ENCODE peak calls at places on chromosome 13, in six cellular contexts. One of them, this sample, is unnamed.

GRCh38 chr13:103288114-103288513 is 221.9 kb upstream of the SLC10A2 start:
- DNase-seq in mesendoderm: no peak
- DNase-seq in neuronal stem cell: no peak
- DNase-seq in H1: no peak
- DNase-seq in IMR-90: no peak
- DNase-seq in mesenchymal stem cell: no peak
- DNase-seq in this sample: no peak

GRCh38 chr13:21673592-21674270 is 2.9 kb downstream of the FGF9 start:
- DNase-seq in H1: no peak
- DNase-seq in neuronal stem cell: peak; percentile 72
- DNase-seq in IMR-90: peak; percentile 36
- DNase-seq in mesenchymal stem cell: peak; percentile 32
- DNase-seq in mesendoderm: peak; percentile 66
- DNase-seq in this sample: peak; percentile 71

GRCh38 chr13:98957731-98958442 is 20.0 kb downstream of the DOCK9 start:
- DNase-seq in H1: no peak
- DNase-seq in mesenchymal stem cell: no peak
- DNase-seq in mesendoderm: no peak
- DNase-seq in IMR-90: no peak
- DNase-seq in neuronal stem cell: no peak
- DNase-seq in this sample: no peak

GRCh38 chr13:23909606-23910005 is 12.3 kb upstream of the C1QTNF9B start:
- DNase-seq in mesenchymal stem cell: no peak
- DNase-seq in IMR-90: no peak
- DNase-seq in neuronal stem cell: no peak
- DNase-seq in mesendoderm: no peak
- DNase-seq in H1: no peak
- DNase-seq in this sample: no peak

GRCh38 chr13:103164239-103164638 is 98.0 kb upstream of the SLC10A2 start:
- DNase-seq in neuronal stem cell: no peak
- DNase-seq in mesendoderm: no peak
- DNase-seq in IMR-90: no peak
- DNase-seq in H1: no peak
- DNase-seq in mesenchymal stem cell: no peak
- DNase-seq in this sample: no peak

GRCh38 chr13:71906438-71906837 is 39.4 kb upstream of the DACH1 start:
- DNase-seq in mesendoderm: no peak
- DNase-seq in mesenchymal stem cell: no peak
- DNase-seq in H1: no peak
- DNase-seq in IMR-90: no peak
- DNase-seq in neuronal stem cell: no peak
- DNase-seq in this sample: no peak

GRCh38 chr13:83907196-83907989 is 25.1 kb upstream of the SLITRK1 start:
- DNase-seq in neuronal stem cell: no peak
- DNase-seq in IMR-90: no peak
- DNase-seq in H1: no peak
- DNase-seq in mesenchymal stem cell: no peak
- DNase-seq in mesendoderm: no peak
- DNase-seq in this sample: no peak

GRCh38 chr13:89363144-89363543 is 1692.0 kb downstream of the SLITRK5 start:
- DNase-seq in H1: no peak
- DNase-seq in neuronal stem cell: no peak
- DNase-seq in mesenchymal stem cell: no peak
- DNase-seq in IMR-90: no peak
- DNase-seq in mesendoderm: no peak
- DNase-seq in this sample: peak; percentile 76

GRCh38 chr13:92589955-92590354 is 636.7 kb upstream of the GPC6 start:
- DNase-seq in mesendoderm: no peak
- DNase-seq in IMR-90: no peak
- DNase-seq in mesenchymal stem cell: no peak
- DNase-seq in neuronal stem cell: no peak
- DNase-seq in H1: no peak
- DNase-seq in this sample: no peak

GRCh38 chr13:106874308-106874707 is 306.4 kb upstream of the ARGLU1 start:
- DNase-seq in neuronal stem cell: no peak
- DNase-seq in mesendoderm: no peak
- DNase-seq in IMR-90: no peak
- DNase-seq in mesenchymal stem cell: no peak
- DNase-seq in H1: no peak
- DNase-seq in this sample: no peak

GRCh38 chr13:20230913-20231838 is 943 bp downstream of the GJB6 start:
- DNase-seq in IMR-90: no peak
- DNase-seq in mesendoderm: peak; percentile 17
- DNase-seq in neuronal stem cell: no peak
- DNase-seq in H1: no peak
- DNase-seq in mesenchymal stem cell: no peak
- DNase-seq in this sample: peak; percentile 54

GRCh38 chr13:40994581-40995230 is 24.4 kb downstream of the ELF1 start:
- DNase-seq in H1: no peak
- DNase-seq in mesendoderm: no peak
- DNase-seq in neuronal stem cell: no peak
- DNase-seq in mesenchymal stem cell: no peak
- DNase-seq in IMR-90: no peak
- DNase-seq in this sample: no peak

GRCh38 chr13:41905600-41906254 is 55.2 kb downstream of the VWA8 start:
- DNase-seq in H1: no peak
- DNase-seq in IMR-90: peak; percentile 48
- DNase-seq in mesenchymal stem cell: peak; percentile 52
- DNase-seq in neuronal stem cell: no peak
- DNase-seq in mesendoderm: peak; percentile 60
- DNase-seq in this sample: no peak

GRCh38 chr13:93227280-93227905 is 786 bp downstream of the GPC6 start:
- DNase-seq in mesenchymal stem cell: peak; percentile 78
- DNase-seq in H1: no peak
- DNase-seq in IMR-90: peak; percentile 52
- DNase-seq in neuronal stem cell: peak; percentile 66
- DNase-seq in mesendoderm: peak; percentile 80
- DNase-seq in this sample: peak; percentile 57

GRCh38 chr13:37448072-37448471 is 150.5 kb downstream of the POSTN start:
- DNase-seq in neuronal stem cell: no peak
- DNase-seq in mesenchymal stem cell: peak; percentile 74
- DNase-seq in H1: no peak
- DNase-seq in IMR-90: peak; percentile 56
- DNase-seq in mesendoderm: no peak
- DNase-seq in this sample: no peak

GRCh38 chr13:113768018-113768905 is 9.2 kb downstream of the TMEM255B start:
- DNase-seq in H1: no peak
- DNase-seq in mesendoderm: no peak
- DNase-seq in mesenchymal stem cell: no peak
- DNase-seq in IMR-90: no peak
- DNase-seq in neuronal stem cell: no peak
- DNase-seq in this sample: no peak

GRCh38 chr13:100333141-100333540 is 244.2 kb downstream of the PCCA start:
- DNase-seq in mesenchymal stem cell: no peak
- DNase-seq in IMR-90: no peak
- DNase-seq in neuronal stem cell: no peak
- DNase-seq in H1: no peak
- DNase-seq in mesendoderm: no peak
- DNase-seq in this sample: no peak

GRCh38 chr13:105159794-105160193 is 1375.7 kb downstream of the EFNB2 start:
- DNase-seq in mesenchymal stem cell: no peak
- DNase-seq in neuronal stem cell: no peak
- DNase-seq in mesendoderm: no peak
- DNase-seq in IMR-90: no peak
- DNase-seq in H1: no peak
- DNase-seq in this sample: no peak

GRCh38 chr13:60837806-60838205 is 440.8 kb downstream of the TDRD3 start:
- DNase-seq in neuronal stem cell: no peak
- DNase-seq in mesendoderm: no peak
- DNase-seq in IMR-90: no peak
- DNase-seq in mesenchymal stem cell: peak; percentile 3
- DNase-seq in H1: no peak
- DNase-seq in this sample: no peak

GRCh38 chr13:95191821-95192220 is 109.4 kb downstream of the ABCC4 start:
- DNase-seq in IMR-90: peak; percentile 74
- DNase-seq in mesendoderm: peak; percentile 82
- DNase-seq in H1: peak; percentile 75
- DNase-seq in mesenchymal stem cell: peak; percentile 83
- DNase-seq in neuronal stem cell: peak; percentile 74
- DNase-seq in this sample: peak; percentile 89

GRCh38 chr13:66427330-66427990 is 802.7 kb downstream of the PCDH9 start:
- DNase-seq in mesendoderm: no peak
- DNase-seq in H1: no peak
- DNase-seq in mesenchymal stem cell: no peak
- DNase-seq in IMR-90: no peak
- DNase-seq in neuronal stem cell: no peak
- DNase-seq in this sample: no peak

GRCh38 chr13:27043013-27043412 is 128.6 kb downstream of the USP12 start:
- DNase-seq in mesenchymal stem cell: peak; percentile 98
- DNase-seq in H1: peak; percentile 19
- DNase-seq in neuronal stem cell: no peak
- DNase-seq in IMR-90: peak; percentile 98
- DNase-seq in mesendoderm: peak; percentile 76
- DNase-seq in this sample: no peak

GRCh38 chr13:18212873-18213272 is 968.8 kb downstream of the TUBA3C start:
- DNase-seq in neuronal stem cell: peak; percentile 32
- DNase-seq in mesenchymal stem cell: peak; percentile 26
- DNase-seq in H1: no peak
- DNase-seq in IMR-90: peak; percentile 1
- DNase-seq in mesendoderm: peak; percentile 63
- DNase-seq in this sample: no peak

GRCh38 chr13:114222461-114222968 is 12.2 kb upstream of the CDC16 start:
- DNase-seq in mesendoderm: no peak
- DNase-seq in neuronal stem cell: no peak
- DNase-seq in IMR-90: peak; percentile 48
- DNase-seq in H1: no peak
- DNase-seq in mesenchymal stem cell: no peak
- DNase-seq in this sample: no peak

GRCh38 chr13:90444232-90444631 is 903.3 kb upstream of the MIR17HG start:
- DNase-seq in neuronal stem cell: no peak
- DNase-seq in IMR-90: no peak
- DNase-seq in mesenchymal stem cell: no peak
- DNase-seq in H1: no peak
- DNase-seq in mesendoderm: no peak
- DNase-seq in this sample: no peak
- H2BK5ac ChIP-seq in neuronal stem cell: no peak overlapping the region
- H2BK5ac ChIP-seq in IMR-90: peak overlapping the region; percentile 93
- H2BK5ac ChIP-seq in mesenchymal stem cell: peak overlapping the region; percentile 54
- H2BK5ac ChIP-seq in H1: no peak overlapping the region
- H2BK5ac ChIP-seq in mesendoderm: no peak overlapping the region
- H2BK5ac ChIP-seq in this sample: no peak overlapping the region

GRCh38 chr13:73171242-73171641 is 112.4 kb downstream of the KLF5 start:
- DNase-seq in mesenchymal stem cell: no peak
- DNase-seq in mesendoderm: no peak
- DNase-seq in H1: no peak
- DNase-seq in neuronal stem cell: no peak
- DNase-seq in IMR-90: no peak
- DNase-seq in this sample: no peak

GRCh38 chr13:73168226-73168992 is 109.6 kb downstream of the KLF5 start:
- DNase-seq in mesenchymal stem cell: peak; percentile 24
- DNase-seq in IMR-90: peak; percentile 45
- DNase-seq in H1: no peak
- DNase-seq in mesendoderm: no peak
- DNase-seq in neuronal stem cell: no peak
- DNase-seq in this sample: no peak

GRCh38 chr13:73167046-73167820 is 108.4 kb downstream of the KLF5 start:
- DNase-seq in neuronal stem cell: no peak
- DNase-seq in mesendoderm: no peak
- DNase-seq in H1: no peak
- DNase-seq in mesenchymal stem cell: no peak
- DNase-seq in IMR-90: no peak
- DNase-seq in this sample: no peak

GRCh38 chr13:73169971-73170370 is 111.2 kb downstream of the KLF5 start:
- DNase-seq in IMR-90: no peak
- DNase-seq in neuronal stem cell: no peak
- DNase-seq in mesenchymal stem cell: no peak
- DNase-seq in H1: no peak
- DNase-seq in mesendoderm: peak; percentile 74
- DNase-seq in this sample: no peak

DNA sequence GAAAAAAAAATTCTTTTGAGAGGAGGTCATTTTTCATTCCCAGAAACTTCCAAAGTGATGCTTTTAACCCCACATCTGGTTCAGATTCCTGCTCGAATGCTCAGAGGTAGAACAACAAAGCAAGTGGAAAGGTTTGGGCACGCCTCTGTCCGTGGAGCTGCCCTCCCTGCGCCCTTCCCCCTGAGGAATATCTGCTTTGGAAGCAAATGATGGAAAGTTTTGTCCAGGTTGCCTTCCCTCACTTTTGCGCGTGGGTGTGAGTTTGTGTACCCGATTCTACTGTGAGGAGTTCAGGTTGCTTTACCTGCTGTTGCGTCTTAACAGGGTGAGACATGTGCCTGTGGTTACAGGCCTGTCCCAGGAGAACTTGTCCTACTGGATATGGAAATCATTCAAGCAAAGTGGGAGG is 110.2 kb downstream of the KLF5 start:
- DNase-seq in mesenchymal stem cell: no peak
- DNase-seq in neuronal stem cell: no peak
- DNase-seq in H1: peak; percentile 29
- DNase-seq in IMR-90: peak; percentile 53
- DNase-seq in mesendoderm: no peak
- DNase-seq in this sample: no peak
- H3K23ac ChIP-seq in mesenchymal stem cell: no peak overlapping the region
- H3K23ac ChIP-seq in neuronal stem cell: no peak overlapping the region
- H3K23ac ChIP-seq in H1: no peak overlapping the region
- H3K23ac ChIP-seq in IMR-90: peak overlapping the region; percentile 5
- H3K23ac ChIP-seq in mesendoderm: no peak overlapping the region
- H3K23ac ChIP-seq in this sample: no peak overlapping the region

DNA sequence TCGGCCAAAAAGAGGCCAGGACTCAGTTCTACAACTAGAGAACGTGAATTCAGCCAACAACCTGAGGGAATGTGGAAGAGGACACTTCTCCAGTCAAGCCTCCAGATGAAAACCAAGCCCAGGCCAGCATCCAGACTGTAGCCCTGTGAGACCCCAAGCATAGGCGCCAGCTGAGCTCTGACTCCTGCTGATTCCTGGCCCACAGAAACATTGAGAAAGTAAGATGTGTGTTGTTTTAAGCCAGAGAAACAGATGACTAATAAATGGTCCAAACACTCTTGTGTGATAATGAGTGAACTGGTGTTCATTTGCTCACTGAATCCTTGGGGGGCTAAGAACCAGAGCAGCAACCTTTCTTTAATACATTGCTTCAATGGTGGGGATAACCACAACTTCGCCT is 44.9 kb downstream of the SLC7A1 start:
- DNase-seq in IMR-90: peak; percentile 6
- DNase-seq in mesendoderm: no peak
- DNase-seq in H1: no peak
- DNase-seq in mesenchymal stem cell: no peak
- DNase-seq in neuronal stem cell: no peak
- DNase-seq in this sample: no peak
- H2BK5ac ChIP-seq in IMR-90: no peak overlapping the region
- H2BK5ac ChIP-seq in mesendoderm: no peak overlapping the region
- H2BK5ac ChIP-seq in H1: no peak overlapping the region
- H2BK5ac ChIP-seq in mesenchymal stem cell: no peak overlapping the region
- H2BK5ac ChIP-seq in neuronal stem cell: no peak overlapping the region
- H2BK5ac ChIP-seq in this sample: no peak overlapping the region

DNA sequence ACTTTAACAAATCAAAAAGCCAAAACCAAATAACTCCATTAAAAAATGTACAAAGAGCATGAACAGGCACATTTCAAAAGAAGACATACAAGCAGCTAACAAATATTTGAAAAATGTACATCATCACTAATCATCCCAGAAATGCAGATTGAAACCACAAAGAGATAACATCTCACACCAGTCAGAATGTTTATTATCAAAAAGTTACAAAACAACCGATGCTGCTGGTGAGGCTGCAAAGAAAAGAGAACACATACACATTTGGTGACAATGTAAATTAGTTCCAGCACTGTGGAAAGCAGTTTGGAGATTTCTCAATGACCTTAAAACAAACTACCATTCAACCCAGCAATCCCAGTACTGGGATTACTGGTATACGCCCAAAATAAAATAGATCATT is 756.0 kb upstream of the PCDH20 start:
- DNase-seq in mesenchymal stem cell: peak; percentile 39
- DNase-seq in neuronal stem cell: no peak
- DNase-seq in mesendoderm: no peak
- DNase-seq in H1: no peak
- DNase-seq in IMR-90: no peak
- DNase-seq in this sample: no peak
- H3K23ac ChIP-seq in mesenchymal stem cell: no peak overlapping the region
- H3K23ac ChIP-seq in neuronal stem cell: no peak overlapping the region
- H3K23ac ChIP-seq in mesendoderm: no peak overlapping the region
- H3K23ac ChIP-seq in H1: no peak overlapping the region
- H3K23ac ChIP-seq in IMR-90: no peak overlapping the region
- H3K23ac ChIP-seq in this sample: no peak overlapping the region